ENCODE peak calls at places on chromosomes 7 and 10, in nine cellular contexts. M is fibroblast of lung, U is cardiac muscle cell, P is AG09319, B is colonic mucosa, A is nephron progenitor cell, K is GM12878, T is IMR-90, L is DND-41. J is an unnamed sample.

GRCh38 chr10:21022821-21023220 is 125.7 kb upstream of the NEBL start:
- DNase-seq in L (no peak), P (no peak), M (no peak), T (no peak), B (no peak), U (peak), A (no peak), K (no peak), J (no peak)

GRCh38 chr10:26950934-26951333 is 90.2 kb upstream of the ABI1 start:
- DNase-seq in P (no peak), M (no peak), U (no peak), B (no peak), T (no peak), L (no peak), A (no peak), K (no peak), J (no peak)

GRCh38 chr10:12194752-12195271 is 879 bp downstream of the NUDT5 start:
- DNase-seq in P (no peak), B (peak), A (peak), U (peak), L (peak), M (peak), K (no peak), T (peak), J (peak)

GRCh38 chr7:52260046-52260665 is 775.3 kb upstream of the POM121L12 start:
- DNase-seq in B (no peak), K (no peak), P (no peak), T (no peak), A (no peak), M (no peak), L (no peak), U (no peak), J (no peak)

GRCh38 chr7:41869596-41869995 is 166.7 kb upstream of the INHBA start:
- DNase-seq in U (peak), T (peak), M (peak), B (no peak), P (no peak), L (no peak), A (no peak), K (no peak), J (no peak)

GRCh38 chr7:66173856-66174255 is 31.3 kb upstream of the TPST1 start:
- DNase-seq in U (no peak), P (no peak), B (no peak), T (no peak), A (no peak), M (no peak), L (no peak), K (no peak), J (no peak)

GRCh38 chr10:99280472-99280871 is 44.8 kb upstream of the HPSE2 start:
- DNase-seq in A (no peak), B (no peak), T (no peak), M (no peak), U (no peak), L (no peak), P (no peak), K (no peak), J (no peak)

GRCh38 chr7:41915861-41916260 is 213.0 kb upstream of the INHBA start:
- DNase-seq in L (no peak), P (no peak), A (no peak), B (no peak), M (no peak), T (no peak), K (no peak), U (no peak), J (no peak)

GRCh38 chr7:132065193-132065972 is 509.0 kb upstream of the PODXL start:
- DNase-seq in A (no peak), M (peak), K (no peak), T (peak), L (no peak), P (peak), U (peak), B (peak), J (no peak)

GRCh38 chr7:112069879-112070321 is 136.3 kb downstream of the DOCK4 start:
- DNase-seq in L (no peak), P (no peak), M (no peak), U (peak), T (peak), K (no peak), B (no peak), A (no peak), J (no peak)

GRCh38 chr7:34133356-34133982 is 228.1 kb downstream of the BMPER start:
- DNase-seq in L (no peak), K (no peak), M (peak), P (peak), A (no peak), U (peak), B (no peak), T (peak), J (no peak)

GRCh38 chr7:727104-727805 is at the start of gene PRKAR1B:
- DNase-seq in A (peak), B (peak), P (no peak), T (no peak), L (peak), M (no peak), K (no peak), U (no peak), J (peak)

GRCh38 chr10:103751696-103752287 is 103.6 kb downstream of the SH3PXD2A start:
- DNase-seq in P (no peak), B (no peak), K (no peak), M (no peak), T (no peak), L (no peak), A (no peak), U (no peak), J (no peak)

GRCh38 chr10:50636576-50636975 is 12.8 kb upstream of the SGMS1 start:
- DNase-seq in A (no peak), B (no peak), U (no peak), P (no peak), M (no peak), L (no peak), T (no peak), K (no peak), J (peak)

GRCh38 chr7:29976673-29977072 is 12.9 kb downstream of the SCRN1 start:
- DNase-seq in B (no peak), P (no peak), A (no peak), M (peak), L (no peak), T (peak), K (no peak), U (peak), J (no peak)

GRCh38 chr7:50531401-50531906 is 33.8 kb downstream of the DDC start:
- DNase-seq in L (no peak), K (no peak), M (no peak), P (no peak), T (peak), B (peak), U (no peak), A (no peak), J (peak)

GRCh38 chr10:683448-684071 is 5.9 kb downstream of the DIP2C start:
- DNase-seq in L (no peak), B (no peak), T (peak), K (no peak), U (peak), A (no peak), P (peak), M (peak), J (no peak)

GRCh38 chr7:21125297-21125696 is 302.6 kb upstream of the SP4 start:
- DNase-seq in L (no peak), P (no peak), A (no peak), B (no peak), M (no peak), K (no peak), U (no peak), T (no peak), J (no peak)
- TF ChIP-seq CTCF in L (no peak), P (no peak), A (no peak), B (no peak), M (no peak), K (no peak), U (no peak), T (no peak), J (no peak)

GRCh38 chr7:83072576-83073517 is 89.8 kb downstream of the PCLO start:
- DNase-seq in K (no peak), P (no peak), T (no peak), M (peak), U (no peak), L (no peak), A (no peak), B (no peak), J (no peak)
- TF ChIP-seq CTCF in K (no peak), P (no peak), T (no peak), M (peak), U (no peak), L (no peak), A (no peak), B (peak), J (no peak)

GRCh38 chr10:102394079-102394800 is 1.3 kb upstream of the NFKB2 start:
- DNase-seq in A (peak), M (peak), L (peak), U (peak), K (peak), T (peak), B (peak), P (peak), J (peak)
- TF ChIP-seq CTCF in A (peak), M (peak), L (peak), U (no peak), K (no peak), T (no peak), B (peak), P (no peak), J (no peak)

DNA sequence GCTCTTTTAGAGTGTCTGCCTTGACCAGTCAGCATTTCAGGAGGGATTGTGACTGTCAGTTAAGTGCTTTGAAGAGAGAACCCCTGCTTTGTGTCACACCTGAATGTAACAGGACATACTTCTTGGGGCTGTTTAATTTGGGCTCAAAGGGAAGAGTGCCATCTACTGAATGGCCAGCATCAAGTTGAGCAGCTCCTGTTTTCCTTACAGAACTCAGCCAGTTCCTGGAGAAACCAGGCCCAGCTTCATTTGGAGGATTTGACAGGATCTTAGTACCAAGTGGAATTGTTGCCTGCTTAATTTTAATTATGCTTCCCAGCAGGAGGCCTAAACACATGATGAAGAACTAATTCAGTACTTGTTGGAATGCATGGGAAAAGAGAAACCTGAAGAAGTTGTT is 8.3 kb downstream of the ADD3 start:
- DNase-seq in P (no peak), U (no peak), K (no peak), T (peak), M (peak), B (no peak), L (no peak), A (no peak), J (no peak)
- TF ChIP-seq CTCF in P (peak), U (peak), K (peak), T (peak), M (peak), B (peak), L (peak), A (no peak), J (no peak)

GRCh38 chr10:34821587-34822585 is 6.8 kb upstream of the PARD3 start:
- DNase-seq in P (no peak), K (no peak), A (no peak), M (no peak), B (no peak), U (no peak), T (peak), L (no peak), J (no peak)
- TF ChIP-seq CTCF in P (no peak), K (no peak), A (no peak), M (no peak), B (no peak), U (no peak), T (no peak), L (no peak), J (peak)

DNA sequence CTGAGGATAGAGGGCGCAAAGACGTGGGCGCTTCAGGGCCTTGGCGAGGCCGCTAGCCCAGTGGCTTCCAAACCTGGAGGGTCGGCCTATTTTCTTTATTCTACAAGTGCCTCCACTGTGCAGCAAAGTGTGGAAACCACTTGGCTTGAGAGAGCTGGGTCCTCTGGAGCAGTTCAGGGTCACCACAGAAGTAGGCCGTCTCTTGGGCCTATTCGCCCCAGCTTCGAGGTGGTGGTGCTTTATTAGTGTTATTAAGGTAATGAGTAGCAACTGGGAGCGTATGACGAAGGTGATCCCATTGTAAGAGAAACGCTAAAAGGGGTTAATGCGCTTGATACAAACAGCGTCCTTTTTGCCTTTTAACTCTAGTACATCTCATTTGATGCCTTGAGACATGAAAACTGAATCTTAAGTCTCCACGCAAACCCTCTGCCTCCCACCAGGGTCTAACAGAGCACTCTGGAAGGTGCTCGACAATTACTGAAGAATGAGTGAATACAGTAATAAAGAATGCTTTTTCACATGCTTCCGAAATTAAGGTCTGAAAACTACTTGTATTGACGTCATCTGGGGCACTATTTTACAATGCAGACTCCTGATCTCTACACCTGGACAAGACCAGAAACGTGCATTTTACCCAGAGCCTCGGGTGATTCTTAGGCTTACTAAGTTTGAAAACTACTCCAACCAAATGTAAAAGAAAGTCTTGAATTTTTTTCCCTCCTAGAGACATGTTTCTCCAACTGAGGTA is 647 bp upstream of the GSAP start:
- DNase-seq in U (no peak), P (no peak), L (no peak), A (no peak), K (no peak), T (no peak), B (no peak), M (peak), J (no peak)
- TF ChIP-seq CTCF in U (peak), P (no peak), L (no peak), A (no peak), K (no peak), T (no peak), B (no peak), M (no peak), J (no peak)

DNA sequence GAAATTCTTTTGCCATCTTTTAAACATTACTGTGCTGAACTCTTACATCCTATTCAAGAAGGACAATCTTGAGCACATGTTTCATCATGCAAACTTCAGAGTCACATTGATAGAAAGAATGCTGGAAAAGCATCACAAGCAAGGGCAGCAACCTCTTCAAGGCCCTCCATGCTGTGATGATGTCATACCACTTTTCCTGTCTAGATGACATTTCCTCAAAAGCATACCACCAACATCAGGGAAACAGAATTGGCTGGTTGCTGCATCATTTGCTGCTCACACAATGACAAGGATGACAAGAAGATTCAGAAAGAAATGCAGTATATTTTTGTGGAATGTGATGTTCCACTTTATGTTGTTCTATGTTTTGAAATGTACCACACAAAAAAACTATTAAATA is 37.6 kb downstream of the CYP2C8 start:
- DNase-seq in A (no peak), P (no peak), L (no peak), B (no peak), M (no peak), K (no peak), U (no peak), T (no peak), J (no peak)
- TF ChIP-seq CTCF in A (no peak), P (no peak), L (no peak), B (no peak), M (no peak), K (no peak), U (no peak), T (no peak), J (no peak)

DNA sequence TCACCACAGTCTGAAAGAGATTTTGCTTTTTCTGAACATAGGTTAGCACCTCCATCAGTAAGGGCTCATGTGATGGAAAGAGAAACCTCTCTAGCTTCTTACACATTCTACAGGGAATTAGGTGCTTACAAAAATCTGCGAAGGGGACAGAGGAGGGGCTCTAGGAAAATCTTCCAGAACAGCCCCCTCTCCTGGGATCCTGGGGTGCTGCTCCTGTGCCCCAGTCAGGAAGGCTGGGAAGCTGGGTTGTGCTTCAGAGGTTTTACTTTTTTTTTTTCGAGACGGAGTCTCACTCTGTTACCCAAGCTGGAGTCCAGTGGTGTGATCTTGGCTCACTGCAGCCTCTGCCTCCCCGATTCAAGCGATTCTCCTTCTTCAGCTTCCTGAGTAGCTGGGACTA is 7.5 kb upstream of the FAM171A1 start:
- DNase-seq in A (no peak), U (no peak), M (no peak), K (no peak), T (no peak), B (peak), L (no peak), P (no peak), J (no peak)
- TF ChIP-seq CTCF in A (no peak), U (peak), M (no peak), K (no peak), T (no peak), B (no peak), L (no peak), P (no peak), J (no peak)

GRCh38 chr10:59465089-59465488 is 102.7 kb upstream of the FAM13C start:
- DNase-seq in L (no peak), P (no peak), T (peak), U (peak), M (peak), A (no peak), B (no peak), K (no peak), J (no peak)
- TF ChIP-seq CTCF in L (no peak), P (peak), T (peak), U (peak), M (peak), A (no peak), B (no peak), K (peak), J (no peak)

J was measured in activated CD8-positive, alpha-beta T cell treated with anti-CD3 and anti-CD28 coated beads for 36 hours.